ENCODE peak calls at places on chromosomes 11 and 22, in four cellular contexts. One of them, this sample, is unnamed.
A peak's percentile ranks its signal among the peaks of the same experiment; 100 is the strongest.

GRCh38 chr11:91435694-91436375 is 788.8 kb upstream of the FAT3 start:
- DNase-seq in Peyer's patch: no peak
- DNase-seq in keratinocyte: no peak
- DNase-seq in Caco-2: no peak
- DNase-seq in this sample: no peak

GRCh38 chr11:47607380-47607779 is 13.2 kb upstream of the C1QTNF4 start:
- DNase-seq in Caco-2: no peak
- DNase-seq in keratinocyte: no peak
- DNase-seq in Peyer's patch: no peak
- DNase-seq in this sample: no peak

GRCh38 chr11:41716862-41717261 is 257.4 kb upstream of the LRRC4C start:
- DNase-seq in Peyer's patch: no peak
- DNase-seq in Caco-2: no peak
- DNase-seq in keratinocyte: no peak
- DNase-seq in this sample: no peak

GRCh38 chr11:2561283-2562180 is 116.7 kb downstream of the KCNQ1 start:
- DNase-seq in keratinocyte: no peak
- DNase-seq in Peyer's patch: no peak
- DNase-seq in Caco-2: no peak
- DNase-seq in this sample: peak; percentile 74

GRCh38 chr11:126132319-126132718 is 69.7 kb upstream of the CDON start:
- DNase-seq in Caco-2: no peak
- DNase-seq in Peyer's patch: no peak
- DNase-seq in keratinocyte: peak; percentile 7
- DNase-seq in this sample: peak; percentile 18

GRCh38 chr11:15412054-15412453 is 297.3 kb downstream of the INSC start:
- DNase-seq in Peyer's patch: no peak
- DNase-seq in Caco-2: no peak
- DNase-seq in keratinocyte: no peak
- DNase-seq in this sample: no peak

GRCh38 chr22:24685804-24686203 is 82.8 kb downstream of the GGT1 start:
- DNase-seq in Caco-2: no peak
- DNase-seq in Peyer's patch: no peak
- DNase-seq in keratinocyte: no peak
- DNase-seq in this sample: no peak

GRCh38 chr11:19970944-19971343 is 189.3 kb downstream of the DBX1 start:
- DNase-seq in Peyer's patch: no peak
- DNase-seq in keratinocyte: no peak
- DNase-seq in Caco-2: no peak
- DNase-seq in this sample: peak; percentile 35

GRCh38 chr11:35099278-35100018 is 39.5 kb upstream of the CD44 start:
- DNase-seq in Caco-2: no peak
- DNase-seq in keratinocyte: no peak
- DNase-seq in Peyer's patch: no peak
- DNase-seq in this sample: peak; percentile 60

GRCh38 chr11:118924591-118925585 is 838 bp downstream of the BCL9L start:
- DNase-seq in keratinocyte: no peak
- DNase-seq in Caco-2: peak; percentile 80
- DNase-seq in Peyer's patch: peak; percentile 61
- DNase-seq in this sample: peak; percentile 43

GRCh38 chr11:9760180-9760550 is 96.3 kb downstream of the SWAP70 start:
- DNase-seq in keratinocyte: no peak
- DNase-seq in Caco-2: no peak
- DNase-seq in Peyer's patch: no peak
- DNase-seq in this sample: peak; percentile 33

GRCh38 chr22:20973634-20974286 is 6.7 kb downstream of the AIFM3 start:
- DNase-seq in Peyer's patch: no peak
- DNase-seq in keratinocyte: no peak
- DNase-seq in Caco-2: no peak
- DNase-seq in this sample: no peak

GRCh38 chr11:2778630-2779498 is 79.1 kb upstream of the KCNQ1OT1 start:
- DNase-seq in Caco-2: no peak
- DNase-seq in keratinocyte: no peak
- DNase-seq in Peyer's patch: peak; percentile 15
- DNase-seq in this sample: no peak

GRCh38 chr11:94728541-94728940 is 39.6 kb upstream of the AMOTL1 start:
- DNase-seq in Caco-2: no peak
- DNase-seq in keratinocyte: no peak
- DNase-seq in Peyer's patch: no peak
- DNase-seq in this sample: no peak

GRCh38 chr11:102915044-102915375 is 40.2 kb upstream of the MMP12 start:
- DNase-seq in keratinocyte: no peak
- DNase-seq in Peyer's patch: no peak
- DNase-seq in Caco-2: no peak
- DNase-seq in this sample: no peak

GRCh38 chr11:119482561-119483001 is 59.6 kb upstream of the THY1 start:
- DNase-seq in Caco-2: no peak
- DNase-seq in Peyer's patch: no peak
- DNase-seq in keratinocyte: no peak
- DNase-seq in this sample: no peak

GRCh38 chr11:23425379-23425778 is 565.1 kb upstream of the CCDC179 start:
- DNase-seq in Caco-2: no peak
- DNase-seq in Peyer's patch: no peak
- DNase-seq in keratinocyte: no peak
- DNase-seq in this sample: no peak

GRCh38 chr11:111185259-111185658 is 60.3 kb upstream of the POU2AF2 start:
- DNase-seq in Peyer's patch: no peak
- DNase-seq in keratinocyte: no peak
- DNase-seq in Caco-2: no peak
- DNase-seq in this sample: no peak

GRCh38 chr22:19891350-19892248 is 36.9 kb upstream of the GNB1L start:
- DNase-seq in keratinocyte: peak; percentile 46
- DNase-seq in Caco-2: peak; percentile 47
- DNase-seq in Peyer's patch: peak; percentile 80
- DNase-seq in this sample: peak; percentile 95

GRCh38 chr11:131033151-131033651 is 116.9 kb upstream of the SNX19 start:
- DNase-seq in Caco-2: peak; percentile 37
- DNase-seq in keratinocyte: peak; percentile 97
- DNase-seq in Peyer's patch: no peak
- DNase-seq in this sample: peak; percentile 69

GRCh38 chr11:17415523-17416104 is 27.2 kb upstream of the KCNJ11 start:
- DNase-seq in keratinocyte: no peak
- DNase-seq in Peyer's patch: no peak
- DNase-seq in Caco-2: no peak
- DNase-seq in this sample: no peak

GRCh38 chr11:121024989-121025388 is 1.1 kb downstream of the TBCEL start:
- DNase-seq in keratinocyte: peak; percentile 13
- DNase-seq in Peyer's patch: no peak
- DNase-seq in Caco-2: no peak
- DNase-seq in this sample: peak; percentile 7

GRCh38 chr11:79078999-79079398 is 361.8 kb downstream of the TENM4 start:
- DNase-seq in Caco-2: no peak
- DNase-seq in keratinocyte: no peak
- DNase-seq in Peyer's patch: no peak
- DNase-seq in this sample: no peak

GRCh38 chr11:115317428-115318185 is 186.6 kb downstream of the CADM1 start:
- DNase-seq in Caco-2: no peak
- DNase-seq in Peyer's patch: no peak
- DNase-seq in keratinocyte: no peak
- DNase-seq in this sample: no peak

GRCh38 chr22:32327066-32327465 is 30.6 kb upstream of the RFPL3 start:
- DNase-seq in Caco-2: no peak
- DNase-seq in keratinocyte: no peak
- DNase-seq in Peyer's patch: no peak
- DNase-seq in this sample: no peak

GRCh38 chr11:102266111-102266510 is 51.2 kb upstream of the BIRC3 start:
- DNase-seq in Peyer's patch: no peak
- DNase-seq in Caco-2: no peak
- DNase-seq in keratinocyte: no peak
- DNase-seq in this sample: no peak

GRCh38 chr11:13028322-13028721 is 19.2 kb downstream of the RASSF10 start:
- DNase-seq in Caco-2: no peak
- DNase-seq in Peyer's patch: no peak
- DNase-seq in keratinocyte: no peak
- DNase-seq in this sample: no peak

GRCh38 chr11:104898685-104899013 is 389 bp upstream of the CASP12 start:
- DNase-seq in keratinocyte: no peak
- DNase-seq in Caco-2: no peak
- DNase-seq in Peyer's patch: no peak
- DNase-seq in this sample: no peak

GRCh38 chr22:24871611-24872205 is 65.7 kb downstream of the SGSM1 start:
- DNase-seq in keratinocyte: no peak
- DNase-seq in Peyer's patch: no peak
- DNase-seq in Caco-2: no peak
- DNase-seq in this sample: no peak

GRCh38 chr11:125950696-125951645 is 5.1 kb downstream of the VSIG10L2 start:
- DNase-seq in Caco-2: no peak
- DNase-seq in keratinocyte: no peak
- DNase-seq in Peyer's patch: no peak
- DNase-seq in this sample: no peak

GRCh38 chr22:19825016-19825339 is 29.7 kb downstream of the GNB1L start:
- DNase-seq in Caco-2: no peak
- DNase-seq in Peyer's patch: no peak
- DNase-seq in keratinocyte: no peak
- DNase-seq in this sample: no peak

GRCh38 chr11:65915101-65915820 is 3.6 kb downstream of the C11orf68 start:
- DNase-seq in Peyer's patch: no peak
- DNase-seq in keratinocyte: no peak
- DNase-seq in Caco-2: no peak
- DNase-seq in this sample: no peak
- H3K4me1 ChIP-seq in Peyer's patch: peaks cover 43% of the 10 kb centered on the region
- H3K4me1 ChIP-seq in keratinocyte: peaks cover 72% of the 10 kb centered on the region
- H3K4me1 ChIP-seq in Caco-2: peaks cover 19% of the 10 kb centered on the region
- H3K4me1 ChIP-seq in this sample: peaks cover 40% of the 10 kb centered on the region

DNA sequence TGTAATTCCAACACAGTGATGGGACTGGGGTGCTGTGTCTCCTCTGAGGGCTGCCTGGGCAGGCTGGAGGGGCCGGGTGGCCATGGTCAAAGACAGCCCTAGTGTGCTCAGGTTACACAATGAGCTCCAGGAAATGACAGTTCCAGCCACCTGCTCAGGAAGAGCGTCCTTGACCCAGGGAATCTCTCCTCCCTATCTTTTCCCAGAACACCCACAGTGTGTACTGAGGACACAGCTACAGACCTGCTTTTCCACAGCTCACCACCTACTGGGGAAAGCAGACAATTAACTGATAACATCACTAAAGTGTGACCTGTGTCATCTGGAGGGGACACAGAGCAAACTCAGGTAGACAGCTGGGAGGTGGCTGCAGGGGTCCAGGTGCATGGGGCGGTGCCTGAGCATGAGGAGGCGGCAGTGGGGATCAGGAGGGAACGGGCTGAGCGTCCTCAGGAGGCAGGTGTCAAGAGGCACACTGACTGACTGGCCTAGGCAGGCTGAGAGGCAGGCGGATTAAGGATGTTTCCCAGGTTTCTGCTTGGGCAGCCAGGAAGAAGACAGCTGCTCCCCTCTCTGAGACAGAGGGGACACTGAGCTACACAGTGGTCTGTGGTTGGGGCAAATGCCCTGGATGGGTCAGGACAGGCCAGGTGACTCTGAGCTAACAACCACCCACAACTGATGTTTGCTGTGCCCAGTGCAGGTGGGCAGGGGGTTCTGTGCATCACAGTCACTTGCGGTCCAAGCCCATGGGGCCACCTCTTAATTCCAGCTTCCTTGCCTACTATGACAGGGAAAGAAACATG is 56.1 kb downstream of the ARFGAP3 start:
- DNase-seq in keratinocyte: no peak
- DNase-seq in Peyer's patch: no peak
- DNase-seq in Caco-2: no peak
- DNase-seq in this sample: no peak
- H3K4me1 ChIP-seq in keratinocyte: peaks cover 3% of the 10 kb centered on the region
- H3K4me1 ChIP-seq in Peyer's patch: no peaks in the 10 kb centered on the region
- H3K4me1 ChIP-seq in Caco-2: no peaks in the 10 kb centered on the region
- H3K4me1 ChIP-seq in this sample: no peaks in the 10 kb centered on the region

GRCh38 chr11:1508986-1509385 is 22.4 kb upstream of the MOB2 start:
- DNase-seq in keratinocyte: no peak
- DNase-seq in Caco-2: no peak
- DNase-seq in Peyer's patch: no peak
- DNase-seq in this sample: no peak

GRCh38 chr11:1511937-1512496 is 25.4 kb upstream of the MOB2 start:
- DNase-seq in keratinocyte: no peak
- DNase-seq in Peyer's patch: no peak
- DNase-seq in Caco-2: no peak
- DNase-seq in this sample: no peak

GRCh38 chr11:1508491-1508891 is 21.9 kb upstream of the MOB2 start:
- DNase-seq in keratinocyte: no peak
- DNase-seq in Peyer's patch: no peak
- DNase-seq in Caco-2: no peak
- DNase-seq in this sample: no peak

GRCh38 chr11:1509626-1510255 is 23.2 kb upstream of the MOB2 start:
- DNase-seq in Peyer's patch: no peak
- DNase-seq in Caco-2: no peak
- DNase-seq in keratinocyte: no peak
- DNase-seq in this sample: no peak

GRCh38 chr11:1510928-1511327 is 24.3 kb upstream of the MOB2 start:
- DNase-seq in Caco-2: no peak
- DNase-seq in Peyer's patch: no peak
- DNase-seq in keratinocyte: no peak
- DNase-seq in this sample: no peak
- H3K4me1 ChIP-seq in Caco-2: no peaks in the 10 kb centered on the region
- H3K4me1 ChIP-seq in Peyer's patch: peaks cover 32% of the 10 kb centered on the region
- H3K4me1 ChIP-seq in keratinocyte: peaks cover 9% of the 10 kb centered on the region
- H3K4me1 ChIP-seq in this sample: no peaks in the 10 kb centered on the region

GRCh38 chr11:129278586-129279319 is 86.6 kb upstream of the ARHGAP32 start:
- DNase-seq in keratinocyte: no peak
- DNase-seq in Caco-2: peak; percentile 70
- DNase-seq in Peyer's patch: no peak
- DNase-seq in this sample: peak; percentile 14
- H3K4me1 ChIP-seq in keratinocyte: peaks cover 18% of the 10 kb centered on the region
- H3K4me1 ChIP-seq in Caco-2: peaks cover 74% of the 10 kb centered on the region
- H3K4me1 ChIP-seq in Peyer's patch: peaks cover 53% of the 10 kb centered on the region
- H3K4me1 ChIP-seq in this sample: peaks cover 10% of the 10 kb centered on the region

GRCh38 chr11:73480677-73481076 is 104.5 kb downstream of the RELT start:
- DNase-seq in Caco-2: no peak
- DNase-seq in Peyer's patch: no peak
- DNase-seq in keratinocyte: no peak
- DNase-seq in this sample: peak; percentile 64

GRCh38 chr11:73475549-73475948 is 99.3 kb downstream of the RELT start:
- DNase-seq in Peyer's patch: no peak
- DNase-seq in keratinocyte: no peak
- DNase-seq in Caco-2: no peak
- DNase-seq in this sample: peak; percentile 33

GRCh38 chr11:73481626-73482025 is 105.4 kb downstream of the RELT start:
- DNase-seq in keratinocyte: no peak
- DNase-seq in Peyer's patch: no peak
- DNase-seq in Caco-2: no peak
- DNase-seq in this sample: no peak

GRCh38 chr11:73478737-73479347 is 102.6 kb downstream of the RELT start:
- DNase-seq in Peyer's patch: no peak
- DNase-seq in Caco-2: peak; percentile 63
- DNase-seq in keratinocyte: no peak
- DNase-seq in this sample: no peak

DNA sequence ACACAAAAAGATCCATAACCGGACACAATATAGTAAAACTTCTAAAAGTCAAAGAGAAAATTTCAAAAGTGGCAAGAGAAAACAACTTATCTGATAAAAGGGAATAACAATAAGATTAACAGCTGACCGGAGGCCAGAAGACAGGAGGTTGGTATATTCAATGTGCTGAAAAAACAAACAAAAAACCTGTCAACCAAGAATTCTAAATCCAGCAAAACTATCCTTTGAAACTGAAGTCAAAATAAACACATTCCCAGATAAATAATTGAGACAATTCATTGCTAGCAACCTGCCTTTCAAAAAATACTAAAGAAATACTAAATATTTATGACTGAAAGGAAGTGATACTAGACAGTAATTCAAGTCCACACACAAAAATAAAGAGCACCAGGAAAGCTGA is 101.3 kb downstream of the RELT start:
- DNase-seq in keratinocyte: no peak
- DNase-seq in Caco-2: no peak
- DNase-seq in Peyer's patch: no peak
- DNase-seq in this sample: no peak
- H3K4me1 ChIP-seq in keratinocyte: no peaks in the 10 kb centered on the region
- H3K4me1 ChIP-seq in Caco-2: peaks cover 5% of the 10 kb centered on the region
- H3K4me1 ChIP-seq in Peyer's patch: no peaks in the 10 kb centered on the region
- H3K4me1 ChIP-seq in this sample: peaks cover 3% of the 10 kb centered on the region

This sample was measured in trophoblast cell.